ENCODE peak calls at places on chromosomes 1 and 21, in six cellular contexts. R is GF-D8; P is effector memory CD4-positive, alpha-beta T cell; Q is stromal cell of bone marrow; E is AG08395; K is uterus. H is an unnamed sample.

GRCh38 chr1:66402194-66402593 is 131.8 kb upstream of the SGIP1 start:
- DNase-seq in R (peak), P (no peak), Q (peak), E (peak), K (peak), H (no peak)

GRCh38 chr1:203116048-203116810 is 11.3 kb upstream of the ADORA1 start:
- DNase-seq in R (no peak), P (no peak), Q (no peak), E (no peak), K (no peak), H (no peak)

GRCh38 chr1:1344672-1345361 is 4.4 kb downstream of the DVL1 start:
- DNase-seq in R (no peak), P (peak), Q (no peak), E (peak), K (no peak), H (peak)

GRCh38 chr1:117821782-117822447 is 107.5 kb downstream of the GDAP2 start:
- DNase-seq in R (no peak), P (no peak), Q (peak), E (peak), K (no peak), H (no peak)

GRCh38 chr1:172906778-172907592 is 143.8 kb downstream of the TNFSF18 start:
- DNase-seq in R (peak), P (no peak), Q (no peak), E (peak), K (no peak), H (peak)

GRCh38 chr1:178196631-178197030 is 102.7 kb downstream of the RASAL2 start:
- DNase-seq in R (no peak), P (no peak), Q (no peak), E (no peak), K (no peak), H (no peak)

GRCh38 chr1:971751-972506 is 5.6 kb downstream of the PLEKHN1 start:
- DNase-seq in R (no peak), P (no peak), Q (no peak), E (no peak), K (no peak), H (no peak)

GRCh38 chr1:93446837-93447451 is 974 bp upstream of the FNBP1L start:
- DNase-seq in R (no peak), P (no peak), Q (no peak), E (no peak), K (no peak), H (peak)

GRCh38 chr1:119453021-119453420 is 38.1 kb downstream of the HSD3B2 start:
- DNase-seq in R (no peak), P (no peak), Q (peak), E (peak), K (no peak), H (peak)

GRCh38 chr21:45387506-45387905 is 17.5 kb upstream of the COL18A1 start:
- DNase-seq in R (no peak), P (no peak), Q (no peak), E (no peak), K (peak), H (no peak)

GRCh38 chr1:58401991-58402390 is 144.5 kb downstream of the OMA1 start:
- DNase-seq in R (no peak), P (no peak), Q (no peak), E (peak), K (no peak), H (no peak)

GRCh38 chr1:110133436-110133835 is 16.9 kb upstream of the SLC6A17 start:
- DNase-seq in R (no peak), P (no peak), Q (peak), E (peak), K (no peak), H (no peak)

GRCh38 chr1:223702735-223703667 is 9.3 kb upstream of the CAPN2 start:
- DNase-seq in R (no peak), P (no peak), Q (peak), E (peak), K (no peak), H (no peak)

GRCh38 chr1:20975668-20976067 is 188.6 kb upstream of the HP1BP3 start:
- DNase-seq in R (no peak), P (no peak), Q (no peak), E (no peak), K (no peak), H (no peak)

GRCh38 chr1:183070923-183071618 is 47.9 kb downstream of the LAMC1 start:
- DNase-seq in R (no peak), P (no peak), Q (peak), E (peak), K (no peak), H (peak)

GRCh38 chr1:63643926-63644325 is 50.7 kb downstream of the PGM1 start:
- DNase-seq in R (no peak), P (no peak), Q (no peak), E (no peak), K (no peak), H (no peak)

GRCh38 chr1:86868477-86868876 is 45.4 kb downstream of the SELENOF start:
- DNase-seq in R (no peak), P (no peak), Q (no peak), E (no peak), K (no peak), H (no peak)

GRCh38 chr21:27804515-27804914 is 837.6 kb upstream of the ADAMTS5 start:
- DNase-seq in R (no peak), P (no peak), Q (no peak), E (peak), K (no peak), H (no peak)

GRCh38 chr1:154772056-154772455 is 98.0 kb downstream of the KCNN3 start:
- DNase-seq in R (no peak), P (no peak), Q (no peak), E (no peak), K (no peak), H (no peak)

GRCh38 chr1:58497499-58497898 is 49.0 kb downstream of the OMA1 start:
- DNase-seq in R (no peak), P (no peak), Q (no peak), E (no peak), K (no peak), H (no peak)

GRCh38 chr1:156513189-156513588 is 12.6 kb upstream of the MEF2D start:
- DNase-seq in R (no peak), P (no peak), Q (no peak), E (no peak), K (no peak), H (no peak)

H was measured in LoVo.